ENCODE peak calls at places on chromosome 22, in seven cellular contexts. H is psoas muscle; F is CD4-positive, alpha-beta memory T cell; W is H9; N is spleen; X is RWPE1; C is coronary artery. Q is an unnamed sample.

GRCh38 chr22:49365910-49366309 is 461.8 kb downstream of the BRD1 start:
- DNase-seq in H (no peak), F (no peak), W (no peak), N (peak), X (no peak), C (peak), Q (no peak)

GRCh38 chr22:49983148-49984042 is 22.8 kb downstream of the PIM3 start:
- DNase-seq in H (peak), F (no peak), W (peak), N (peak), X (no peak), C (no peak), Q (no peak)

GRCh38 chr22:45770506-45770905 is 98.9 kb downstream of the ATXN10 start:
- DNase-seq in H (no peak), F (no peak), W (no peak), N (no peak), X (no peak), C (no peak), Q (no peak)

GRCh38 chr22:49042877-49043859 is 784.5 kb downstream of the BRD1 start:
- DNase-seq in H (no peak), F (no peak), W (no peak), N (no peak), X (no peak), C (no peak), Q (no peak)

GRCh38 chr22:30857103-30857502 is 111.5 kb downstream of the MORC2 start:
- DNase-seq in H (no peak), F (no peak), W (no peak), N (peak), X (no peak), C (no peak), Q (no peak)

GRCh38 chr22:36546932-36547331 is 18.0 kb upstream of the EIF3D start:
- DNase-seq in H (no peak), F (no peak), W (no peak), N (no peak), X (peak), C (no peak), Q (no peak)

GRCh38 chr22:48677168-48677520 is 1150.5 kb downstream of the BRD1 start:
- DNase-seq in H (no peak), F (no peak), W (no peak), N (no peak), X (no peak), C (no peak), Q (no peak)

GRCh38 chr22:49760630-49761571 is 66.8 kb downstream of the BRD1 start:
- DNase-seq in H (no peak), F (no peak), W (peak), N (peak), X (no peak), C (peak), Q (peak)

GRCh38 chr22:29710922-29711593 is 8.7 kb upstream of the CABP7 start:
- DNase-seq in H (peak), F (no peak), W (no peak), N (peak), X (no peak), C (no peak), Q (no peak)

GRCh38 chr22:35882226-35883027 is 146.2 kb downstream of the RBFOX2 start:
- DNase-seq in H (no peak), F (no peak), W (no peak), N (no peak), X (no peak), C (no peak), Q (no peak)

GRCh38 chr22:46791201-46791731 is 28.8 kb downstream of the TBC1D22A start:
- DNase-seq in H (peak), F (peak), W (no peak), N (peak), X (peak), C (no peak), Q (peak)

GRCh38 chr22:37243402-37244113 is 511 bp downstream of the RAC2 start:
- DNase-seq in H (no peak), F (no peak), W (no peak), N (peak), X (no peak), C (no peak), Q (no peak)

GRCh38 chr22:29642694-29643093 is 39.3 kb downstream of the NF2 start:
- DNase-seq in H (no peak), F (no peak), W (no peak), N (no peak), X (no peak), C (no peak), Q (no peak)

GRCh38 chr22:31618471-31619176 is 43.4 kb downstream of the PISD start:
- DNase-seq in H (no peak), F (no peak), W (no peak), N (no peak), X (no peak), C (no peak), Q (no peak)

GRCh38 chr22:24107668-24108067 is 73.6 kb upstream of the SUSD2 start:
- DNase-seq in H (peak), F (no peak), W (no peak), N (no peak), X (peak), C (peak), Q (no peak)

GRCh38 chr22:40668611-40669390 is 10.5 kb upstream of the MCHR1 start:
- DNase-seq in H (no peak), F (no peak), W (no peak), N (no peak), X (peak), C (no peak), Q (no peak)

GRCh38 chr22:35930933-35931332 is 97.7 kb downstream of the RBFOX2 start:
- DNase-seq in H (no peak), F (no peak), W (no peak), N (no peak), X (peak), C (no peak), Q (peak)

GRCh38 chr22:49660794-49661781 is 166.6 kb downstream of the BRD1 start:
- DNase-seq in H (no peak), F (no peak), W (peak), N (peak), X (no peak), C (peak), Q (no peak)

GRCh38 chr22:36544107-36544620 is 15.2 kb upstream of the EIF3D start:
- DNase-seq in H (no peak), F (no peak), W (no peak), N (no peak), X (no peak), C (no peak), Q (no peak)

GRCh38 chr22:35987994-35988393 is 40.6 kb downstream of the RBFOX2 start:
- DNase-seq in H (no peak), F (no peak), W (no peak), N (no peak), X (no peak), C (no peak), Q (no peak)

GRCh38 chr22:35995345-35995744 is 33.3 kb downstream of the RBFOX2 start:
- DNase-seq in H (no peak), F (no peak), W (no peak), N (no peak), X (no peak), C (no peak), Q (no peak)

GRCh38 chr22:46536559-46537220 is 730 bp downstream of the CELSR1 start:
- DNase-seq in H (no peak), F (no peak), W (no peak), N (no peak), X (no peak), C (no peak), Q (no peak)

GRCh38 chr22:49261616-49262015 is 566.1 kb downstream of the BRD1 start:
- DNase-seq in H (no peak), F (no peak), W (no peak), N (no peak), X (no peak), C (peak), Q (no peak)

GRCh38 chr22:28075260-28075981 is 156.4 kb upstream of the PITPNB start:
- DNase-seq in H (peak), F (no peak), W (no peak), N (no peak), X (peak), C (no peak), Q (no peak)

GRCh38 chr22:30829901-30830550 is 135.4 kb downstream of the OSBP2 start:
- DNase-seq in H (no peak), F (no peak), W (no peak), N (no peak), X (peak), C (peak), Q (no peak)

GRCh38 chr22:49967333-49968241 is 7.0 kb downstream of the PIM3 start:
- DNase-seq in H (peak), F (no peak), W (peak), N (peak), X (no peak), C (peak), Q (peak)

GRCh38 chr22:33577862-33578411 is 342.3 kb downstream of the LARGE1 start:
- DNase-seq in H (no peak), F (no peak), W (no peak), N (no peak), X (no peak), C (no peak), Q (no peak)

GRCh38 chr22:49623715-49624114 is 204.0 kb downstream of the BRD1 start:
- DNase-seq in H (peak), F (no peak), W (no peak), N (peak), X (no peak), C (no peak), Q (no peak)

GRCh38 chr22:32696089-32696488 is 105.4 kb upstream of the TIMP3 start:
- DNase-seq in H (no peak), F (no peak), W (no peak), N (no peak), X (no peak), C (no peak), Q (no peak)

GRCh38 chr22:47618180-47618579 is 855.7 kb downstream of the TBC1D22A start:
- DNase-seq in H (no peak), F (no peak), W (no peak), N (peak), X (no peak), C (peak), Q (no peak)

GRCh38 chr22:29165336-29166060 is 40.2 kb upstream of the EMID1 start:
- DNase-seq in H (no peak), F (no peak), W (no peak), N (peak), X (no peak), C (peak), Q (no peak)

GRCh38 chr22:47164514-47165337 is 402.3 kb downstream of the TBC1D22A start:
- DNase-seq in H (no peak), F (no peak), W (peak), N (peak), X (no peak), C (peak), Q (no peak)

GRCh38 chr22:31177420-31178162 is 17.6 kb downstream of the RNF185 start:
- DNase-seq in H (no peak), F (no peak), W (no peak), N (no peak), X (peak), C (no peak), Q (no peak)

GRCh38 chr22:45775569-45776312 is 104.1 kb downstream of the ATXN10 start:
- DNase-seq in H (no peak), F (no peak), W (no peak), N (no peak), X (no peak), C (no peak), Q (no peak)

GRCh38 chr22:49237279-49237678 is 590.4 kb downstream of the BRD1 start:
- DNase-seq in H (no peak), F (no peak), W (peak), N (no peak), X (no peak), C (no peak), Q (no peak)

GRCh38 chr22:31148953-31149627 is 8.8 kb upstream of the PLA2G3 start:
- DNase-seq in H (peak), F (peak), W (peak), N (no peak), X (peak), C (peak), Q (peak)

GRCh38 chr22:40088818-40089217 is 88.9 kb upstream of the TNRC6B start:
- DNase-seq in H (no peak), F (no peak), W (no peak), N (no peak), X (no peak), C (no peak), Q (no peak)

GRCh38 chr22:46351767-46352166 is 16.3 kb downstream of the TRMU start:
- DNase-seq in H (no peak), F (no peak), W (no peak), N (peak), X (no peak), C (no peak), Q (no peak)

GRCh38 chr22:46373166-46373565 is 37.7 kb downstream of the TRMU start:
- DNase-seq in H (no peak), F (no peak), W (no peak), N (no peak), X (no peak), C (no peak), Q (no peak)

GRCh38 chr22:38698407-38699094 is 2.2 kb downstream of the JOSD1 start:
- DNase-seq in H (no peak), F (no peak), W (no peak), N (no peak), X (no peak), C (no peak), Q (no peak)
- H3K27ac ChIP-seq in H (peak), F (peak), W (no peak), N (peak), X (peak), C (peak), Q (no peak)

GRCh38 chr22:17973217-17973616 is 51.1 kb downstream of the MICAL3 start:
- DNase-seq in H (no peak), F (no peak), W (no peak), N (no peak), X (no peak), C (no peak), Q (no peak)
- H3K27ac ChIP-seq in H (peak), F (no peak), W (no peak), N (peak), X (peak), C (peak), Q (no peak)

GRCh38 chr22:22816171-22816514 is 71.5 kb upstream of the IGLL5 start:
- DNase-seq in H (no peak), F (no peak), W (no peak), N (no peak), X (no peak), C (no peak), Q (no peak)
- H3K27ac ChIP-seq in H (no peak), F (no peak), W (no peak), N (no peak), X (no peak), C (no peak), Q (no peak)

GRCh38 chr22:42074153-42074750 is at the start of gene PHETA2:
- DNase-seq in H (peak), F (peak), W (peak), N (peak), X (no peak), C (no peak), Q (no peak)

GRCh38 chr22:42075277-42075676 is 1.2 kb downstream of the PHETA2 start:
- DNase-seq in H (no peak), F (no peak), W (no peak), N (peak), X (no peak), C (no peak), Q (no peak)

GRCh38 chr22:42074846-42075245 is 798 bp downstream of the PHETA2 start:
- DNase-seq in H (no peak), F (no peak), W (no peak), N (peak), X (no peak), C (no peak), Q (no peak)

GRCh38 chr22:42072606-42073330 is 1.3 kb upstream of the PHETA2 start:
- DNase-seq in H (no peak), F (no peak), W (no peak), N (peak), X (no peak), C (no peak), Q (no peak)

DNA sequence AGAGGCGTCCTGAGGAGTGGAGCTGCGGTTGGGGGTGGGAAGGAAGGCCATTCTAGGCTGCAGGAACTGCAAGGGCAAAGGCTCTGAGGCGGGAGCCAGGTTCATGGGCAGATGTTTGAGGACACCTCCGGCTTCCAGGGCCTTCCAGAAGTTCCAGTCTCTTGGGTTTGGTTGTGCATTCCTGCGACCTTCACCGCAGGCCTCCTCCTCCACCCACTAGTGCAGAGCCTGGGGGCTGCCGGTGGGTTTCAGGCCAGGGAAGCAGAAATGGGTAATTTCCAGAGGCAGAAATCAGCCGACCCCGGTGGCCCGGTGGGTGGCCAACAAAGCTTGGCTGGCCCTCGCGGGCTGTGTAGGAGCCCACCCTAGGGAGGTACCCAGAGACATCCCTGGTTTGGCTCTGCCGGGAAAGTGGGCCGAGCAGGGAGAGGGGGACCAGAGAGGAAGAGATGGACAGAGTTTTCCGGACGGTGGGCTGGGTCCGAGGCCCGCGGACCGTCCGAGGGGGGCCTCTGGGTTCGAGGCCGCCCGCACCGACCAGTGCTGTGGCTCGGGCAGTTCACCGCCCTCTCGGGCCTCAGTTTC is 388 bp upstream of the PHETA2 start:
- DNase-seq in H (no peak), F (no peak), W (no peak), N (peak), X (no peak), C (no peak), Q (no peak)
- H3K27ac ChIP-seq in H (peak), F (peak), W (no peak), N (peak), X (peak), C (peak), Q (no peak)

GRCh38 chr22:44400763-44401060 is 88.0 kb upstream of the SHISAL1 start:
- DNase-seq in H (no peak), F (no peak), W (no peak), N (no peak), X (no peak), C (peak), Q (no peak)

GRCh38 chr22:44402196-44403111 is 89.7 kb upstream of the SHISAL1 start:
- DNase-seq in H (no peak), F (no peak), W (peak), N (peak), X (no peak), C (peak), Q (no peak)

GRCh38 chr22:44403930-44404329 is 91.2 kb upstream of the SHISAL1 start:
- DNase-seq in H (no peak), F (no peak), W (peak), N (peak), X (no peak), C (peak), Q (no peak)

GRCh38 chr22:44404341-44405020 is 91.7 kb upstream of the SHISAL1 start:
- DNase-seq in H (no peak), F (no peak), W (no peak), N (peak), X (no peak), C (no peak), Q (no peak)

DNA sequence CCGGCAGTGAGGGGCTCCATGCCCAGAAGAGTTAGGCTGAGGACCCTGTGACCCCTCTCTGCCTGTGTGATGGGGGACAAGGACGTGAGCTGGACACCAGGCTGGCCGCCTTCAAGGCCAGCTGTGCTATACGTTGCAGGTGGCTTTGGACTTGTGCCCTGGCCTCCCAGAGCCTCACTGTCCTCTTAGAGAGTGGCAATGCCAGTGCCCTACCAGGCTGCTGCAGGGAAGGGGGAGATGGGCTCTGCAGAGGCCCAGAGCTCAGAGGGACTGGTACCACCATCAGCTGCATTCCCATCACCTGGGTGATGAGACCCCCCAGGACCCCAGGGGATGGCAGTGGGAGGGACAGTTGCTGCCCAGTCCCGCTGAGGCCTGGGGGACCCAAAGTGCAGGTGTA is 90.4 kb upstream of the SHISAL1 start:
- DNase-seq in H (no peak), F (no peak), W (peak), N (no peak), X (no peak), C (peak), Q (no peak)
- H3K27ac ChIP-seq in H (no peak), F (no peak), W (no peak), N (no peak), X (no peak), C (no peak), Q (no peak)

GRCh38 chr22:44758354-44758969 is 6.1 kb downstream of the ARHGAP8 start:
- DNase-seq in H (no peak), F (no peak), W (no peak), N (peak), X (peak), C (no peak), Q (no peak)
- H3K27ac ChIP-seq in H (no peak), F (no peak), W (no peak), N (no peak), X (no peak), C (no peak), Q (no peak)

GRCh38 chr22:20128619-20128901 is 3.0 kb upstream of the ZDHHC8 start:
- DNase-seq in H (no peak), F (no peak), W (no peak), N (no peak), X (no peak), C (no peak), Q (no peak)

GRCh38 chr22:20129747-20130014 is 1.9 kb upstream of the ZDHHC8 start:
- DNase-seq in H (no peak), F (no peak), W (no peak), N (no peak), X (no peak), C (no peak), Q (no peak)

GRCh38 chr22:20127869-20128618 is 3.6 kb upstream of the ZDHHC8 start:
- DNase-seq in H (no peak), F (no peak), W (no peak), N (no peak), X (no peak), C (no peak), Q (no peak)

GRCh38 chr22:20130319-20130718 is 1.3 kb upstream of the ZDHHC8 start:
- DNase-seq in H (no peak), F (peak), W (no peak), N (no peak), X (no peak), C (no peak), Q (no peak)

DNA sequence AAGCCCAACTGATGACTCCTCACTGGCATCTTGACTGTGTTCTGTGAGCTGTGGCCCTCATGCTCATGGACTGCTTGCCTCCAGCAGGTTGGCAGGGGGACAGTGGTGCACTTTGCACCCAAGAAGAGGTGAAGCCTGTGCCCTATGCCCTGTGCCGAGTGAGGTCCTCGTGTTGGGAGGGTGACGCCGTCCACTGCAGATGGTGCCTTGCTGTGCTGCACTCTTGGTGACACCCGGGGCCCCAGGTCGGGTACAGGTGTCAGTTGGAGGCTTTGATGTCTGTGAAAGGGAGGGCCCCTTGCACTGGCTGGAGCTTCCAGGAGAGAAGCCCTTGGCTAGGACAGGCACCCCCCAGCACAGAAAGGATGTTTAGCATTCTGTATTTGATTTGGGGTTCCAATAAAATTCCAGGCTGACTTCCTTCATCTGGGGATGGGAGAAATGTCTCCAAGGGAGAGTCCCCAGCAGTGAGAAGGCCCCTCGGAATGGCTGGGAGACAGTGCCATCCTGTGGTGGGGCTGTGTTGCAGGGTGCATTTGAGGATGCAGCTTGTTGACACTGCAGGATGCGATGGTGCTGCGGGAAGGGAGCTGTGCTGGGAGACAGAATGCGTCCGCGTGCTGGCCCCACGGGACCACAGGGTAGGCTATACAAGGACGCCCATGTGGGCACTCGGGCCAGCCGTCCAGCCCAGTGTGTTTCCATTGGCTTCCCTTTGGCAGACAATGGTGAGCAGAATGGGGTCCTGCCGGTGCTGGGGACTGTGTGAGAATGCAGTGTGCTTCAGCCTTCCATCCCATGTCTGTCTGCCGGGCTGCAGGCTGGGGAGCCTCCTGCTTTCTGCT is 2.5 kb upstream of the ZDHHC8 start:
- DNase-seq in H (no peak), F (peak), W (peak), N (no peak), X (no peak), C (no peak), Q (no peak)
- H3K27ac ChIP-seq in H (no peak), F (no peak), W (no peak), N (no peak), X (peak), C (peak), Q (no peak)

GRCh38 chr22:25493794-25494193 is 70.7 kb upstream of the GRK3 start:
- DNase-seq in H (no peak), F (no peak), W (no peak), N (no peak), X (no peak), C (no peak), Q (no peak)
- H3K27ac ChIP-seq in H (no peak), F (no peak), W (no peak), N (peak), X (no peak), C (no peak), Q (no peak)